ENCODE peak calls at places on chromosomes 11 and 22, in five cellular contexts. V, I, R, S and O are unnamed samples.
A peak's percentile ranks its signal among the peaks of the same experiment; 100 is the strongest.

GRCh38 chr11:65868076-65868667 is 4.4 kb downstream of the EFEMP2 start:
- DNase-seq in V (no peak), I (no peak), R (no peak), S (no peak), O (no peak)

GRCh38 chr11:1333091-1333772 is 23.8 kb upstream of the TOLLIP start:
- DNase-seq in V (no peak), I (no peak), R (no peak), S (no peak), O (no peak)

GRCh38 chr11:125945797-125946520 is at the start of gene VSIG10L2:
- DNase-seq in V (no peak), I (no peak), R (no peak), S (no peak), O (no peak)

GRCh38 chr11:63951779-63952536 is 13.2 kb downstream of the NAA40 start:
- DNase-seq in V (no peak), I (no peak), R (no peak), S (no peak), O (no peak)

GRCh38 chr11:16981651-16982194 is 32.5 kb downstream of the PLEKHA7 start:
- DNase-seq in V (peak; percentile 42), I (no peak), R (peak; percentile 93), S (peak; percentile 71), O (no peak)

GRCh38 chr22:19643448-19644313 is 70.6 kb upstream of the SEPTIN5 start:
- DNase-seq in V (no peak), I (no peak), R (no peak), S (no peak), O (no peak)

GRCh38 chr11:128837627-128838026 is 29.5 kb downstream of the KCNJ1 start:
- DNase-seq in V (no peak), I (no peak), R (no peak), S (no peak), O (no peak)

GRCh38 chr11:31150011-31150410 is 219.5 kb downstream of the DCDC1 start:
- DNase-seq in V (no peak), I (no peak), R (no peak), S (no peak), O (no peak)

GRCh38 chr11:106186630-106187029 is 109.2 kb downstream of the AASDHPPT start:
- DNase-seq in V (no peak), I (no peak), R (no peak), S (no peak), O (no peak)

GRCh38 chr22:21590809-21591641 is 23.5 kb downstream of the UBE2L3 start:
- DNase-seq in V (no peak), I (no peak), R (no peak), S (no peak), O (no peak)

GRCh38 chr11:16111690-16112089 is 244.7 kb downstream of the SOX6 start:
- DNase-seq in V (no peak), I (no peak), R (no peak), S (peak; percentile 3), O (no peak)

GRCh38 chr11:96237759-96238158 is 105.2 kb downstream of the MAML2 start:
- DNase-seq in V (peak; percentile 45), I (no peak), R (no peak), S (no peak), O (peak; percentile 25)

GRCh38 chr11:60785136-60785535 is at the start of gene MS4A10:
- DNase-seq in V (no peak), I (no peak), R (no peak), S (no peak), O (peak; percentile 53)

GRCh38 chr11:26946209-26946828 is 47.6 kb upstream of the FIBIN start:
- DNase-seq in V (peak; percentile 90), I (no peak), R (peak; percentile 77), S (peak; percentile 66), O (no peak)

GRCh38 chr11:46339816-46340215 is 7.4 kb upstream of the DGKZ start:
- DNase-seq in V (no peak), I (no peak), R (no peak), S (no peak), O (no peak)

GRCh38 chr11:98115873-98116272 is 904.9 kb upstream of the CNTN5 start:
- DNase-seq in V (no peak), I (no peak), R (no peak), S (no peak), O (no peak)

GRCh38 chr11:117703209-117703608 is 93.8 kb downstream of the DSCAML1 start:
- DNase-seq in V (no peak), I (no peak), R (no peak), S (no peak), O (peak; percentile 77)

GRCh38 chr11:45754261-45754709 is 50.7 kb upstream of the SLC35C1 start:
- DNase-seq in V (no peak), I (no peak), R (no peak), S (no peak), O (no peak)

GRCh38 chr22:20591660-20592310 is 84.4 kb downstream of the MED15 start:
- DNase-seq in V (peak; percentile 26), I (no peak), R (peak; percentile 56), S (no peak), O (no peak)

GRCh38 chr11:78830277-78830676 is 255.6 kb upstream of the NARS2 start:
- DNase-seq in V (no peak), I (no peak), R (no peak), S (no peak), O (no peak)

GRCh38 chr11:83292709-83293435 is 6.7 kb upstream of the CCDC90B start:
- DNase-seq in V (peak; percentile 74), I (peak; percentile 60), R (peak; percentile 67), S (peak; percentile 19), O (peak; percentile 77)

GRCh38 chr11:130785376-130786110 is 130.7 kb downstream of the SNX19 start:
- DNase-seq in V (peak; percentile 53), I (no peak), R (peak; percentile 77), S (no peak), O (no peak)

GRCh38 chr11:1665313-1665712 is 31.7 kb upstream of the KRTAP5-6 start:
- DNase-seq in V (no peak), I (no peak), R (no peak), S (no peak), O (no peak)

GRCh38 chr22:23437779-23438178 is 142.3 kb downstream of the IGLL1 start:
- DNase-seq in V (no peak), I (no peak), R (no peak), S (no peak), O (no peak)

GRCh38 chr11:65558785-65559509 is 788 bp upstream of the LTBP3 start:
- DNase-seq in V (peak; percentile 56), I (no peak), R (peak; percentile 73), S (no peak), O (no peak)

GRCh38 chr11:17668166-17668565 is 51.2 kb upstream of the MYOD1 start:
- DNase-seq in V (no peak), I (no peak), R (no peak), S (no peak), O (no peak)

GRCh38 chr11:43579171-43579918 is 101.2 kb upstream of the HSD17B12 start:
- DNase-seq in V (no peak), I (peak; percentile 69), R (peak; percentile 32), S (no peak), O (no peak)

GRCh38 chr11:55658031-55658573 is 3.9 kb upstream of the OR4C6 start:
- DNase-seq in V (no peak), I (no peak), R (no peak), S (no peak), O (peak; percentile 2)

GRCh38 chr11:838441-839279 is 3.7 kb downstream of the POLR2L start:
- DNase-seq in V (peak; percentile 41), I (peak; percentile 56), R (no peak), S (no peak), O (no peak)

DNA sequence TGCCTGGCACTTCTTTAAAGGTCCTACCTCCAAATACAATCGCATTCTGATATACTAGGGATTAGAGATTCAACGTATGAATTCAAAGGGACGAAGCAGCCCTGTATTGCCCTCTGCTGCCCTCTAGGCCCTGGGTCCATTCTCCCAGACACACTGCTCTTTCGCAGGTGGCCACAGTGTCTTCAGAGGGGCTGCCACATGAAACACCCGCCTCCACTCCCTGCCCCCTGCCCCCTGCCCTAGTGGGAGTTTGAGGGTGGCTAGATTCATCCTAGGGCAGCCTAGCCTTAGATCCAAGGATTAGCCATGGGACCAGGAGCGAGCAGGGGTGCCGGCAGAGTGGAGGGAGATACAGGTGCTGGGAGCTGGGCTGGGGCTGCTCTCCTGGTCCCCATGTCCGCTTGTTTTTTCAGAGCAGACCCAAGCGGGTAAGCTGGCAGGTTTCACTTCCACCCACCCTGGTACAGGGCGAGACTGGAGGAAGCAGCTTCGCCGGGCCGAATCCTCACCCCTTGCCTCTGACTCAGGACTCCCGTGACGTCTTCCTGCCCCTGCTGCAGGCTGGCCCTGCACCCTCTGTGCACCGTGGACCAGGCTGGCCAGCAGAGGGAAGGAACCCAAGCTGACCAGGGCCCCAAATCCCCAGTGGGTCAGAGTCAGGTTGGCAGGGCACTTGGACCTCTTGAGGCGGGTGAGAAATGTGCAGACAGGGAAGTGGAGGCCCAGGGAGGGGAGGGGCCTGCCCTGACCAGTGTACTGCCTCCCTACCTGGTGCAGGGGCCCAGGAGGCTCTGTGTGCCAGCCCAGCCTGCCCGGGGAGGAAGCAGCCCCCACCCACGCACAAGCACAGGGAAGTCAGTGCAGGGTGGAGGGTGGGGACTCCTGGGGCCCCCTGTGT is 28.4 kb upstream of the HMOX1 start:
- DNase-seq in V (peak; percentile 52), I (peak; percentile 30), R (no peak), S (no peak), O (no peak)
- TF ChIP-seq CTCF in V (peak; percentile 46), I (peak; percentile 42), R (no peak), S (peak; percentile 45), O (peak; percentile 24)

GRCh38 chr11:86245369-86246292 is 1.1 kb downstream of the EED start:
- DNase-seq in V (no peak), I (peak; percentile 14), R (peak; percentile 18), S (no peak), O (no peak)
- H3K4me3 ChIP-seq in V (peak overlapping the region; percentile 98), I (peak overlapping the region; percentile 76), R (peak overlapping the region; percentile 92), S (peak overlapping the region; percentile 95), O (peak overlapping the region; percentile 74)

DNA sequence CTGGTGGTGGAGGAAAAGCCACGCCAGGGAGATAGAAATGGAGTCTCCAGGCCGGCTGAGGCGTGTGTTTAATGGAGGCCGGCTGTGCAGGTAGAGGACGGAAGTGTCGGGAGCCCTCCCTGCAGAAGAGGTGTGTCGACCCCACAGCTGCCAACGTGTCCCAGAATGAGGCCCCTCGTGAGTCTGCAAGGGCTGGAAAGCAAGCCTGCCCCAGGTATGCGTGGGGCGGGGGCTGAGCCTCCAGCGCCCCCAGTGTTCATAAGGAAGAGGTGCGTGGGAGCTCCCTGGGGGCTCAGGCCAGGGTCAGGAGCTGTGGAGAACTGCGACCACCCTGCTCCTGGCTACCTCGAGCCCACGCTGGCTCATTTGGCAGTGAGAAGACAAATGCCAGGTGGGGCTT is 38.0 kb upstream of the JAM3 start:
- DNase-seq in V (no peak), I (no peak), R (no peak), S (no peak), O (no peak)
- TF ChIP-seq CTCF in V (no peak), I (no peak), R (peak; percentile 33), S (no peak), O (peak; percentile 58)

GRCh38 chr11:75403037-75403436 is 3.7 kb downstream of the RPS3 start:
- DNase-seq in V (no peak), I (no peak), R (no peak), S (no peak), O (no peak)
- H3K4me3 ChIP-seq in V (no peak overlapping the region), I (peak overlapping the region; percentile 77), R (no peak overlapping the region), S (no peak overlapping the region), O (no peak overlapping the region)